ENCODE peak calls at places on chromosomes 7 and 10, in seven cellular contexts. Z, T, C, Q, A, R and N are unnamed samples.

GRCh38 chr7:39670934-39671333 is 47.6 kb downstream of the RALA start:
- DNase-seq in C (no peak), R (no peak), A (no peak), Z (no peak), Q (no peak), T (no peak), N (no peak)

GRCh38 chr10:25934673-25935139 is 677 bp downstream of the MYO3A start:
- DNase-seq in Z (peak), A (peak), T (peak), C (peak), R (no peak), Q (peak), N (peak)

GRCh38 chr7:116528008-116528789 is 3.4 kb downstream of the CAV1 start:
- DNase-seq in Q (no peak), T (peak), A (no peak), C (no peak), Z (peak), R (peak), N (no peak)

GRCh38 chr7:30214651-30215137 is 69.7 kb upstream of the ZNRF2 start:
- DNase-seq in Q (no peak), T (no peak), Z (no peak), A (no peak), R (no peak), C (no peak), N (no peak)

GRCh38 chr7:29877196-29877595 is 70.9 kb downstream of the WIPF3 start:
- DNase-seq in R (no peak), C (no peak), T (no peak), Z (no peak), A (no peak), Q (no peak), N (no peak)

GRCh38 chr7:86913709-86914108 is 145.7 kb downstream of the ELAPOR2 start:
- DNase-seq in C (no peak), R (no peak), T (no peak), A (no peak), Q (no peak), Z (no peak), N (no peak)

GRCh38 chr10:91566142-91566541 is 66.7 kb downstream of the PPP1R3C start:
- DNase-seq in R (no peak), C (no peak), T (no peak), A (peak), Q (no peak), Z (no peak), N (no peak)

GRCh38 chr7:29946428-29947186 is 43.0 kb downstream of the SCRN1 start:
- DNase-seq in Z (peak), R (peak), Q (peak), C (no peak), A (no peak), T (peak), N (no peak)

GRCh38 chr7:41967156-41967555 is 264.3 kb upstream of the INHBA start:
- DNase-seq in C (no peak), T (no peak), A (no peak), R (no peak), Q (no peak), Z (peak), N (no peak)

GRCh38 chr10:17989908-17990767 is 38.4 kb downstream of the SLC39A12 start:
- DNase-seq in Q (no peak), Z (peak), T (no peak), C (peak), A (peak), R (peak), N (peak)

GRCh38 chr10:64574371-64574770 is 1053.2 kb downstream of the REEP3 start:
- DNase-seq in R (no peak), Z (no peak), Q (no peak), C (no peak), A (no peak), T (peak), N (no peak)

GRCh38 chr10:16828114-16828568 is 10.9 kb upstream of the RSU1 start:
- DNase-seq in Z (no peak), C (peak), T (peak), A (peak), Q (peak), R (peak), N (peak)

GRCh38 chr7:80699030-80699638 is 60.7 kb downstream of the CD36 start:
- DNase-seq in R (peak), Z (no peak), Q (no peak), A (peak), C (peak), T (no peak), N (peak)

GRCh38 chr10:25101466-25101865 is 73.3 kb upstream of the GPR158 start:
- DNase-seq in R (no peak), C (no peak), Z (no peak), T (peak), A (no peak), Q (no peak), N (no peak)

GRCh38 chr10:90314718-90315117 is 543.1 kb downstream of the HTR7 start:
- DNase-seq in Z (no peak), A (no peak), C (no peak), T (no peak), R (no peak), Q (no peak), N (no peak)

GRCh38 chr10:48807786-48808185 is 123.1 kb downstream of the WDFY4 start:
- DNase-seq in T (no peak), C (no peak), Q (no peak), R (no peak), Z (no peak), A (no peak), N (no peak)

GRCh38 chr7:43642897-43643630 is 60.2 kb downstream of the STK17A start:
- DNase-seq in Q (no peak), R (no peak), A (no peak), Z (no peak), T (no peak), C (no peak), N (no peak)

GRCh38 chr7:43585521-43585920 is 2.6 kb downstream of the STK17A start:
- DNase-seq in C (no peak), T (no peak), R (no peak), Z (peak), Q (no peak), A (no peak), N (no peak)

GRCh38 chr10:60998932-60999331 is 54.9 kb upstream of the RHOBTB1 start:
- DNase-seq in A (no peak), Z (no peak), C (no peak), T (no peak), Q (no peak), R (no peak), N (no peak)

GRCh38 chr7:148924011-148924410 is 39.9 kb upstream of the EZH2 start:
- DNase-seq in A (no peak), Q (no peak), R (no peak), C (no peak), Z (no peak), T (no peak), N (no peak)

GRCh38 chr10:95196053-95196452 is 2.0 kb downstream of the ACSM6 start:
- DNase-seq in A (no peak), C (no peak), T (peak), Z (no peak), R (no peak), Q (no peak), N (no peak)

DNA sequence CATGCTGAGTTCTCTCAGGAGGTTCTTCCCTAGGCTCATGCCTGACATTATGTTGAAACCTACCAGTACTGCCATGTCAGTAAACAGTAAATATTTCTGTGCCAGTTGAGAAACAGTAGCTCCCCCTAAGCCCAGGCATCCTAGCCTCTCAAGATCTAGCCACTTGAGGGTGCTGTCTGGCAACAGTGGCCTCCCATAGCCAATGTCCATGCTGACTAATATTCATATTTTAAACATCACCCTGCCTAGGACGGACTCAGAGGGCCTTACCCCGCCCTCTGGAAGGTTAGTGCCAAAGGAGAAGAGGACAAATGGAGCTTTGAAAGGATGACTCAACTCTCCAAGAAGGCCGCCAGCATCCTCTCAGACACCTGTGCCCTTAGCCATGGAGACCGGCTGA is 7.7 kb downstream of the ACSM6 start:
- DNase-seq in A (no peak), T (no peak), R (peak), Q (no peak), Z (peak), C (no peak), N (no peak)
- TF ChIP-seq CTCF in A (no peak), T (no peak), R (peak), Q (no peak), Z (peak), C (no peak), N (no peak)

DNA sequence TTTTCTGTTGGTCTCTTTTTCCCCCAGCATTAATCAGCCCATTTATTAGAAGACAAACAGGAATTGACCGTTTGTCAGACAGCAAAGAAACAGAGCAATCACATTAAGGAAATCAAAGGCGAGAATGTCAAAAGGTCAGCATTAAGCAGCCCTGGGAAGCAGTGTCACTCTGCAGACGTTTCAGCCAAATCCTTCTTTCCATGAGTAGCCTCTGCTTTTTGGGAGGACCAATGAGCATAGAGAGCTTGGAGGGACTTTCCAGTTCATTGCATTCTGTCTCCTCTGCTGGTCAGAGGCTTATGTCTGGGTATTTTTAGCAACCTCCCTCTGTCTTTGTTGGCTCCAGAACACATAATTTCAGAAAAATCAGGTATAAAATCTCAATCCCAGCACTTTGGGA is 481.4 kb downstream of the GALNT17 start:
- DNase-seq in T (no peak), A (no peak), R (no peak), Z (no peak), Q (no peak), C (no peak), N (no peak)
- TF ChIP-seq CTCF in T (no peak), A (no peak), R (no peak), Z (no peak), Q (no peak), C (no peak), N (no peak)

GRCh38 chr7:35970458-35970857 is 169.6 kb downstream of the SEPTIN7 start:
- DNase-seq in C (no peak), Z (no peak), A (no peak), R (no peak), T (no peak), Q (no peak), N (no peak)

GRCh38 chr7:35969055-35969454 is 168.2 kb downstream of the SEPTIN7 start:
- DNase-seq in Q (no peak), A (no peak), R (no peak), T (no peak), Z (peak), C (no peak), N (no peak)

GRCh38 chr7:35968140-35968940 is 167.5 kb downstream of the SEPTIN7 start:
- DNase-seq in T (no peak), R (no peak), A (no peak), C (no peak), Z (peak), Q (no peak), N (no peak)

GRCh38 chr7:35967366-35968139 is 166.7 kb downstream of the SEPTIN7 start:
- DNase-seq in A (no peak), T (no peak), Z (peak), R (no peak), C (no peak), Q (no peak), N (no peak)

GRCh38 chr7:35971133-35971995 is 170.5 kb downstream of the SEPTIN7 start:
- DNase-seq in A (peak), R (no peak), T (no peak), C (peak), Q (no peak), Z (peak), N (peak)
- TF ChIP-seq CTCF in A (peak), R (peak), T (peak), C (peak), Q (no peak), Z (no peak), N (peak)

DNA sequence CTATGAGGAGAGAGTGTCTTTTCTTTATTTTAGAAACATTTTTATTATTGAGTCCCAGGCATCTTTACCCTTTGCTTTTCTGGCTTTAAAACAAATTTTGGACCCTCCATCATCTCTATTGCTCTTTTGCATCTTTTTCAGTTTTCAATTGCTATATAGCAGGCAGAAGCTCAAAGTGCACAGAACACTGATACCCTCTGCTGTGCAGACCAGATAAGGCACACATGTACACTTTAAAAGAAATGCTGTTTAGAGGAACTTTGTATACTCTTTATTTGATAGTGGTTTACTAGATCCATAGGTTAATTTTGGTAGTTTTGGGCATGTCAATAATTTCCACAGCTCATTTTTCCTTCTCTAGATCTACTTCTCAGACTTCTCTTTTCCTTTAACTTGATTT is 324.2 kb downstream of the SH2D4B start:
- DNase-seq in A (no peak), R (no peak), Q (no peak), Z (no peak), C (no peak), T (no peak), N (no peak)
- TF ChIP-seq CTCF in A (peak), R (no peak), Q (no peak), Z (no peak), C (no peak), T (no peak), N (no peak)